ENCODE peak calls at places on chromosomes 7 and 10, in ten cellular contexts. Q is T-helper 22 cell, H is head of caudate nucleus, G is fibroblast of the aortic adventitia, P is left cardiac atrium, J is hepatocyte, B is AG09319, S is ELR, T is left colon, L is GF-D8. R is an unnamed sample.
A peak's percentile ranks its signal among the peaks of the same experiment; 100 is the strongest.

GRCh38 chr7:123621707-123622106 is 20.1 kb downstream of the ASB15 start:
- DNase-seq in B (no peak), G (no peak), S (no peak), T (no peak), H (no peak), J (no peak), Q (no peak), P (no peak), L (no peak), R (no peak)

GRCh38 chr7:105538349-105538748 is 6.3 kb downstream of the RINT1 start:
- DNase-seq in G (no peak), H (no peak), J (no peak), P (no peak), Q (no peak), T (no peak), S (no peak), B (no peak), L (no peak), R (no peak)

GRCh38 chr10:89163265-89163995 is 43.7 kb downstream of the CH25H start:
- DNase-seq in L (peak; percentile 45), J (no peak), P (peak; percentile 31), G (peak; percentile 29), T (peak; percentile 23), Q (peak; percentile 4), H (no peak), S (no peak), B (peak; percentile 49), R (no peak)

GRCh38 chr10:79242620-79243152 is 104.6 kb upstream of the PPIF start:
- DNase-seq in J (peak; percentile 85), P (peak; percentile 77), S (peak; percentile 86), B (peak; percentile 46), T (peak; percentile 69), H (peak; percentile 73), G (peak; percentile 77), Q (peak; percentile 42), L (peak; percentile 22), R (no peak)

GRCh38 chr10:43106256-43107091 is 29.6 kb downstream of the RET start:
- DNase-seq in J (no peak), Q (no peak), P (no peak), T (no peak), S (no peak), L (no peak), G (no peak), H (no peak), B (no peak), R (no peak)

GRCh38 chr10:1169981-1170866 is 114.0 kb downstream of the WDR37 start:
- DNase-seq in T (no peak), H (no peak), L (no peak), P (no peak), B (no peak), J (no peak), S (no peak), Q (no peak), G (no peak), R (no peak)

GRCh38 chr7:40200791-40201190 is 66.0 kb downstream of the SUGCT start:
- DNase-seq in G (peak; percentile 87), B (peak; percentile 63), J (no peak), L (no peak), Q (no peak), H (no peak), S (peak; percentile 60), T (no peak), P (no peak), R (no peak)

GRCh38 chr10:29480281-29480954 is 154.4 kb downstream of the SVIL start:
- DNase-seq in S (no peak), P (no peak), L (no peak), H (no peak), J (no peak), B (no peak), T (no peak), G (no peak), Q (no peak), R (no peak)

GRCh38 chr7:27149817-27150567 is 2.4 kb downstream of the HOXA3 start:
- DNase-seq in B (no peak), S (no peak), P (no peak), H (peak; percentile 1), G (no peak), J (no peak), T (peak; percentile 53), L (no peak), Q (no peak), R (no peak)

GRCh38 chr7:86932038-86932512 is 127.4 kb downstream of the ELAPOR2 start:
- DNase-seq in S (peak; percentile 25), J (no peak), L (no peak), B (peak; percentile 93), H (no peak), P (peak; percentile 33), G (peak; percentile 97), Q (no peak), T (no peak), R (no peak)